ENCODE peak calls at places on chromosomes 11 and 22, in ten cellular contexts. One of them, this sample, is unnamed.

GRCh38 chr11:27688076-27688475 is 12.2 kb downstream of the BDNF start:
- DNase-seq in osteoblast: no peak
- DNase-seq in Karpas-422: peak
- DNase-seq in IMR-90: no peak
- DNase-seq in A549: no peak
- DNase-seq in mesenchymal stem cell: no peak
- DNase-seq in HCT116: no peak
- DNase-seq in hepatocyte: no peak
- DNase-seq in MM.1S: no peak
- DNase-seq in PC-3: no peak
- DNase-seq in this sample: no peak

GRCh38 chr11:103806130-103806900 is 230.1 kb upstream of the DDI1 start:
- DNase-seq in MM.1S: no peak
- DNase-seq in Karpas-422: no peak
- DNase-seq in HCT116: no peak
- DNase-seq in PC-3: peak
- DNase-seq in osteoblast: no peak
- DNase-seq in A549: peak
- DNase-seq in hepatocyte: peak
- DNase-seq in mesenchymal stem cell: peak
- DNase-seq in IMR-90: peak
- DNase-seq in this sample: peak

GRCh38 chr22:47782461-47783075 is 1020.1 kb downstream of the TBC1D22A start:
- DNase-seq in A549: no peak
- DNase-seq in mesenchymal stem cell: no peak
- DNase-seq in PC-3: no peak
- DNase-seq in Karpas-422: no peak
- DNase-seq in HCT116: no peak
- DNase-seq in hepatocyte: no peak
- DNase-seq in osteoblast: no peak
- DNase-seq in IMR-90: no peak
- DNase-seq in MM.1S: no peak
- DNase-seq in this sample: no peak

GRCh38 chr22:43014062-43014875 is 680 bp downstream of the PACSIN2 start:
- DNase-seq in HCT116: no peak
- DNase-seq in PC-3: peak
- DNase-seq in hepatocyte: peak
- DNase-seq in IMR-90: no peak
- DNase-seq in MM.1S: peak
- DNase-seq in Karpas-422: peak
- DNase-seq in osteoblast: peak
- DNase-seq in mesenchymal stem cell: peak
- DNase-seq in A549: no peak
- DNase-seq in this sample: peak

GRCh38 chr11:65868907-65869306 is 3.7 kb downstream of the EFEMP2 start:
- DNase-seq in mesenchymal stem cell: no peak
- DNase-seq in MM.1S: no peak
- DNase-seq in PC-3: no peak
- DNase-seq in osteoblast: peak
- DNase-seq in HCT116: no peak
- DNase-seq in A549: no peak
- DNase-seq in IMR-90: no peak
- DNase-seq in Karpas-422: no peak
- DNase-seq in hepatocyte: no peak
- DNase-seq in this sample: no peak

GRCh38 chr22:20418211-20418788 is 19.3 kb downstream of the SCARF2 start:
- DNase-seq in HCT116: peak
- DNase-seq in Karpas-422: peak
- DNase-seq in osteoblast: peak
- DNase-seq in hepatocyte: peak
- DNase-seq in IMR-90: peak
- DNase-seq in A549: peak
- DNase-seq in PC-3: peak
- DNase-seq in mesenchymal stem cell: peak
- DNase-seq in MM.1S: peak
- DNase-seq in this sample: peak

GRCh38 chr11:63536669-63537292 is at the start of gene PLAAT4:
- DNase-seq in hepatocyte: peak
- DNase-seq in A549: no peak
- DNase-seq in HCT116: no peak
- DNase-seq in mesenchymal stem cell: peak
- DNase-seq in osteoblast: peak
- DNase-seq in IMR-90: peak
- DNase-seq in Karpas-422: no peak
- DNase-seq in MM.1S: peak
- DNase-seq in PC-3: peak
- DNase-seq in this sample: peak

GRCh38 chr11:74641289-74641688 is 48.9 kb downstream of the POLD3 start:
- DNase-seq in A549: no peak
- DNase-seq in PC-3: no peak
- DNase-seq in osteoblast: no peak
- DNase-seq in hepatocyte: no peak
- DNase-seq in Karpas-422: no peak
- DNase-seq in MM.1S: no peak
- DNase-seq in mesenchymal stem cell: no peak
- DNase-seq in HCT116: no peak
- DNase-seq in IMR-90: no peak
- DNase-seq in this sample: no peak

GRCh38 chr22:49951678-49951985 is 8.9 kb upstream of the PIM3 start:
- DNase-seq in hepatocyte: no peak
- DNase-seq in MM.1S: no peak
- DNase-seq in PC-3: no peak
- DNase-seq in Karpas-422: no peak
- DNase-seq in mesenchymal stem cell: no peak
- DNase-seq in IMR-90: no peak
- DNase-seq in A549: no peak
- DNase-seq in HCT116: no peak
- DNase-seq in osteoblast: no peak
- DNase-seq in this sample: no peak

GRCh38 chr22:49951986-49952896 is 8.3 kb upstream of the PIM3 start:
- DNase-seq in A549: no peak
- DNase-seq in Karpas-422: no peak
- DNase-seq in hepatocyte: peak
- DNase-seq in PC-3: peak
- DNase-seq in MM.1S: no peak
- DNase-seq in mesenchymal stem cell: peak
- DNase-seq in osteoblast: peak
- DNase-seq in IMR-90: peak
- DNase-seq in HCT116: no peak
- DNase-seq in this sample: peak

GRCh38 chr22:49950396-49950994 is 10.1 kb upstream of the PIM3 start:
- DNase-seq in A549: no peak
- DNase-seq in IMR-90: no peak
- DNase-seq in Karpas-422: no peak
- DNase-seq in MM.1S: peak
- DNase-seq in hepatocyte: no peak
- DNase-seq in PC-3: no peak
- DNase-seq in HCT116: no peak
- DNase-seq in osteoblast: no peak
- DNase-seq in mesenchymal stem cell: no peak
- DNase-seq in this sample: no peak

GRCh38 chr22:49949914-49950292 is 10.7 kb upstream of the PIM3 start:
- DNase-seq in MM.1S: no peak
- DNase-seq in osteoblast: no peak
- DNase-seq in IMR-90: no peak
- DNase-seq in mesenchymal stem cell: no peak
- DNase-seq in hepatocyte: no peak
- DNase-seq in Karpas-422: no peak
- DNase-seq in PC-3: no peak
- DNase-seq in HCT116: no peak
- DNase-seq in A549: no peak
- DNase-seq in this sample: no peak

GRCh38 chr22:49951001-49951677 is 9.4 kb upstream of the PIM3 start:
- DNase-seq in MM.1S: no peak
- DNase-seq in PC-3: peak
- DNase-seq in IMR-90: peak
- DNase-seq in osteoblast: no peak
- DNase-seq in Karpas-422: no peak
- DNase-seq in hepatocyte: peak
- DNase-seq in mesenchymal stem cell: no peak
- DNase-seq in A549: no peak
- DNase-seq in HCT116: no peak
- DNase-seq in this sample: no peak
- H3K4me2 ChIP-seq in MM.1S: no peak
- H3K4me2 ChIP-seq in PC-3: peak
- H3K4me2 ChIP-seq in IMR-90: no peak
- H3K4me2 ChIP-seq in osteoblast: no peak
- H3K4me2 ChIP-seq in Karpas-422: no peak
- H3K4me2 ChIP-seq in hepatocyte: peak
- H3K4me2 ChIP-seq in mesenchymal stem cell: no peak
- H3K4me2 ChIP-seq in A549: no peak
- H3K4me2 ChIP-seq in HCT116: peak
- H3K4me2 ChIP-seq in this sample: no peak

GRCh38 chr11:83024270-83024854 is 47.3 kb downstream of the RAB30 start:
- DNase-seq in MM.1S: no peak
- DNase-seq in PC-3: no peak
- DNase-seq in HCT116: no peak
- DNase-seq in A549: no peak
- DNase-seq in IMR-90: no peak
- DNase-seq in hepatocyte: no peak
- DNase-seq in mesenchymal stem cell: no peak
- DNase-seq in osteoblast: no peak
- DNase-seq in Karpas-422: no peak
- DNase-seq in this sample: no peak

GRCh38 chr11:83020942-83021779 is 50.5 kb downstream of the RAB30 start:
- DNase-seq in mesenchymal stem cell: no peak
- DNase-seq in A549: no peak
- DNase-seq in MM.1S: no peak
- DNase-seq in hepatocyte: no peak
- DNase-seq in PC-3: no peak
- DNase-seq in HCT116: no peak
- DNase-seq in osteoblast: no peak
- DNase-seq in IMR-90: no peak
- DNase-seq in Karpas-422: no peak
- DNase-seq in this sample: no peak

GRCh38 chr11:83023410-83023809 is 48.3 kb downstream of the RAB30 start:
- DNase-seq in mesenchymal stem cell: no peak
- DNase-seq in PC-3: no peak
- DNase-seq in A549: no peak
- DNase-seq in osteoblast: peak
- DNase-seq in hepatocyte: no peak
- DNase-seq in Karpas-422: peak
- DNase-seq in MM.1S: no peak
- DNase-seq in IMR-90: no peak
- DNase-seq in HCT116: no peak
- DNase-seq in this sample: no peak

GRCh38 chr11:83021780-83022125 is 49.9 kb downstream of the RAB30 start:
- DNase-seq in Karpas-422: no peak
- DNase-seq in mesenchymal stem cell: no peak
- DNase-seq in IMR-90: no peak
- DNase-seq in MM.1S: no peak
- DNase-seq in A549: no peak
- DNase-seq in PC-3: no peak
- DNase-seq in osteoblast: no peak
- DNase-seq in hepatocyte: no peak
- DNase-seq in HCT116: no peak
- DNase-seq in this sample: no peak

GRCh38 chr11:83019888-83020579 is 51.7 kb downstream of the RAB30 start:
- DNase-seq in MM.1S: no peak
- DNase-seq in PC-3: no peak
- DNase-seq in hepatocyte: no peak
- DNase-seq in Karpas-422: no peak
- DNase-seq in HCT116: no peak
- DNase-seq in osteoblast: no peak
- DNase-seq in IMR-90: no peak
- DNase-seq in mesenchymal stem cell: no peak
- DNase-seq in A549: no peak
- DNase-seq in this sample: no peak
- H3K4me2 ChIP-seq in MM.1S: no peak
- H3K4me2 ChIP-seq in PC-3: no peak
- H3K4me2 ChIP-seq in hepatocyte: no peak
- H3K4me2 ChIP-seq in Karpas-422: peak
- H3K4me2 ChIP-seq in HCT116: no peak
- H3K4me2 ChIP-seq in osteoblast: no peak
- H3K4me2 ChIP-seq in IMR-90: no peak
- H3K4me2 ChIP-seq in mesenchymal stem cell: no peak
- H3K4me2 ChIP-seq in A549: no peak
- H3K4me2 ChIP-seq in this sample: no peak

DNA sequence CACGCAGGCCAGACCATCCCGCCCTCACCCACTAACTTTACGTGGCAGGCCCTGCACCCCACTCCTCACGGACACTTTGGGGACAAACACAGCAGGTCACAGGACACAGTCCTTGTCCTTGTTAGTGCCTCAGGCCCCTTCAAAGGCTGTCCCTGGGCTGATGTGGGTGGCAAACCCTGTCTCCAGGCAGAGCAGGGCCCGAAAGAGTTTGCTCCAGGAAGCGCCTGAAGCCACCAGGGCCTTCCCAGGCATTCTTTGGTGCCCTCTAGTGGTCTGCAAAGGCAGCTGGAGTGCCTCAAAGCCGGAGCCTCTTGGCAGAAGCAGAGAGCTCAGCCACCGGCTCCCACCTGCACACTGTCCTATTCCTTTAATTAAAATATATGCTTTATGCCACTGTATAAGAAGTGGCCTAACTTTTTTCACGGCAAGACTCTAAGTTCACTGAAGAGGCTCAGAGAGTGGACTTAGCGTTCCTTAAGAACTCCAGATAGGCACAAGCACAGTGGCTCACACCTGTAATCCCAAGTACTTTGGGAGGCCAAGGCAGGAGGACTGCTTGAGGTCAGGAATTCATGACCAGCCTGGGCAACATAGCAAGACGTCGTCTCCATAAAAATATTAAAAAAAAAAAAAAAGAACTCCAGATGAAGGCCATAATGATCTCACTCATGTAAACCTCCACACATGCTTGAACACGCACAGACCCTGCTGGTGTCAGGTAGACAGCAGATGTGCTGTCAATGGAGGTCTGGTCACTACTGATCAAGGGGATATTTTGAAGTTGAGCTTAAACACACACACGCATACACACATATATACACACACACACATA is 11.1 kb downstream of the TXN2 start:
- DNase-seq in osteoblast: peak
- DNase-seq in HCT116: peak
- DNase-seq in IMR-90: peak
- DNase-seq in mesenchymal stem cell: peak
- DNase-seq in hepatocyte: peak
- DNase-seq in Karpas-422: peak
- DNase-seq in PC-3: peak
- DNase-seq in MM.1S: peak
- DNase-seq in A549: peak
- DNase-seq in this sample: peak
- H3K4me2 ChIP-seq in osteoblast: peak
- H3K4me2 ChIP-seq in HCT116: peak
- H3K4me2 ChIP-seq in IMR-90: peak
- H3K4me2 ChIP-seq in mesenchymal stem cell: no peak
- H3K4me2 ChIP-seq in hepatocyte: no peak
- H3K4me2 ChIP-seq in Karpas-422: no peak
- H3K4me2 ChIP-seq in PC-3: peak
- H3K4me2 ChIP-seq in MM.1S: peak
- H3K4me2 ChIP-seq in A549: peak
- H3K4me2 ChIP-seq in this sample: no peak

DNA sequence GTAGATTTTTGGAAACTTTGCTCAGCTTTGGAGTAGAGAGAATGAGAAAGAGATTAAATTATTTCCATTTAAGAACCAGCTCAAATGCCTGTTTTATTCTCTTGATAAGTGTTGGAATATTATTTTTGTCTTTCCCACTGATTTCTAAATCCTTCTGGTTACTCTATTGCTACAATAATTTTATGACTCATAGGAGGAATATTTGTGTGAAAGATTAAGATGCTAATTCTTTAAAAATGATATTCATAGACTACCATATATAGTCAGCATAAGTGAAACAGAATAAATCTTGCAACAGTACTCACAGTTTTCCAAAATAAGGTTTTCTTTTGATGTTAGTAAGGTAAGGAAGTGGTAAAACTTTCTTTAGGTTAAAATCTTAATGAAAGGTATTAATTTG is 60.9 kb downstream of the YAP1 start:
- DNase-seq in IMR-90: peak
- DNase-seq in hepatocyte: no peak
- DNase-seq in mesenchymal stem cell: peak
- DNase-seq in osteoblast: peak
- DNase-seq in A549: no peak
- DNase-seq in Karpas-422: no peak
- DNase-seq in HCT116: no peak
- DNase-seq in MM.1S: no peak
- DNase-seq in PC-3: peak
- DNase-seq in this sample: peak
- H3K4me2 ChIP-seq in IMR-90: peak
- H3K4me2 ChIP-seq in hepatocyte: peak
- H3K4me2 ChIP-seq in mesenchymal stem cell: no peak
- H3K4me2 ChIP-seq in osteoblast: peak
- H3K4me2 ChIP-seq in A549: peak
- H3K4me2 ChIP-seq in Karpas-422: no peak
- H3K4me2 ChIP-seq in HCT116: peak
- H3K4me2 ChIP-seq in MM.1S: no peak
- H3K4me2 ChIP-seq in PC-3: peak
- H3K4me2 ChIP-seq in this sample: peak

This sample was measured in GM23248.